ENCODE peak calls at places on chromosome 21, in eight cellular contexts. V is SK-N-SH, E is iPS-NIHi11, D is germinal center, F is uterus, X is posterior cingulate gyrus, N is left cardiac atrium, J is iris pigment epithelial cell. W is an unnamed sample.

GRCh38 chr21:28636988-28637691 is 355.5 kb downstream of the LTN1 start:
- DNase-seq in V (no peak), E (no peak), D (no peak), F (no peak), X (no peak), N (no peak), J (peak), W (no peak)

GRCh38 chr21:38768385-38769071 is 37.2 kb upstream of the ETS2 start:
- DNase-seq in V (no peak), E (no peak), D (no peak), F (no peak), X (no peak), N (no peak), J (peak), W (no peak)

GRCh38 chr21:45990049-45990711 is 8.6 kb downstream of the COL6A1 start:
- DNase-seq in V (no peak), E (no peak), D (no peak), F (peak), X (no peak), N (no peak), J (no peak), W (peak)

GRCh38 chr21:34913786-34914185 is 135.3 kb downstream of the RUNX1 start:
- DNase-seq in V (no peak), E (no peak), D (no peak), F (no peak), X (no peak), N (no peak), J (no peak), W (no peak)

GRCh38 chr21:33355355-33355754 is 30.6 kb downstream of the IFNAR1 start:
- DNase-seq in V (no peak), E (no peak), D (no peak), F (no peak), X (no peak), N (no peak), J (no peak), W (no peak)

GRCh38 chr21:23162213-23162946 is 2164.2 kb downstream of the NCAM2 start:
- DNase-seq in V (no peak), E (no peak), D (no peak), F (no peak), X (no peak), N (no peak), J (peak), W (no peak)

GRCh38 chr21:16002872-16003466 is 273.2 kb downstream of the USP25 start:
- DNase-seq in V (peak), E (no peak), D (no peak), F (no peak), X (no peak), N (no peak), J (peak), W (no peak)

GRCh38 chr21:33643658-33644311 is 1.5 kb downstream of the ITSN1 start:
- DNase-seq in V (peak), E (no peak), D (no peak), F (no peak), X (no peak), N (no peak), J (peak), W (no peak)

GRCh38 chr21:32624726-32625125 is 12.5 kb upstream of the CFAP298 start:
- DNase-seq in V (no peak), E (no peak), D (no peak), F (no peak), X (no peak), N (no peak), J (peak), W (no peak)

GRCh38 chr21:26169611-26170470 is 729 bp downstream of the APP start:
- DNase-seq in V (peak), E (peak), D (peak), F (peak), X (peak), N (peak), J (peak), W (peak)

GRCh38 chr21:28793043-28793442 is 199.6 kb downstream of the LTN1 start:
- DNase-seq in V (peak), E (no peak), D (no peak), F (no peak), X (no peak), N (no peak), J (peak), W (no peak)

GRCh38 chr21:40386301-40386911 is 460.6 kb downstream of the DSCAM start:
- DNase-seq in V (peak), E (peak), D (no peak), F (no peak), X (no peak), N (peak), J (peak), W (peak)

GRCh38 chr21:35922618-35923017 is 137.7 kb downstream of the SETD4 start:
- DNase-seq in V (no peak), E (no peak), D (no peak), F (no peak), X (no peak), N (no peak), J (peak), W (no peak)

GRCh38 chr21:46500224-46500861 is 41.7 kb downstream of the DIP2A start:
- DNase-seq in V (no peak), E (no peak), D (no peak), F (no peak), X (no peak), N (no peak), J (peak), W (no peak)

GRCh38 chr21:41429925-41430491 is 4.0 kb downstream of the MX1 start:
- DNase-seq in V (no peak), E (no peak), D (no peak), F (no peak), X (no peak), N (no peak), J (no peak), W (no peak)

GRCh38 chr21:33712022-33712803 is 69.9 kb downstream of the ITSN1 start:
- DNase-seq in V (no peak), E (peak), D (no peak), F (no peak), X (no peak), N (no peak), J (no peak), W (no peak)

GRCh38 chr21:31164713-31165694 is 126.7 kb upstream of the KRTAP19-8 start:
- DNase-seq in V (no peak), E (no peak), D (no peak), F (no peak), X (no peak), N (no peak), J (no peak), W (no peak)